ENCODE peak calls at places on chromosomes 3 and 15, in five cellular contexts. N, K, S, X and Q are unnamed samples.

GRCh38 chr15:50315814-50316630 is 39.0 kb downstream of the GABPB1 start:
- DNase-seq in X (no peak), K (no peak), N (peak), S (no peak), Q (no peak)

GRCh38 chr15:83973816-83974215 is 261.8 kb upstream of the GOLGA6L4 start:
- DNase-seq in K (no peak), X (no peak), N (peak), S (no peak), Q (no peak)

GRCh38 chr15:55742498-55742926 is 440 bp downstream of the PRTG start:
- DNase-seq in N (peak), S (no peak), X (peak), K (no peak), Q (peak)

GRCh38 chr3:43288850-43289249 is 2.5 kb downstream of the SNRK start:
- DNase-seq in X (no peak), N (no peak), K (no peak), S (no peak), Q (no peak)

GRCh38 chr3:14764331-14765064 is 54.3 kb upstream of the FGD5 start:
- DNase-seq in N (peak), K (no peak), X (no peak), S (no peak), Q (no peak)

GRCh38 chr3:61250784-61251173 is 473 bp downstream of the FHIT start:
- DNase-seq in N (peak), X (peak), S (peak), K (no peak), Q (no peak)

GRCh38 chr15:45157056-45157455 is 27.3 kb downstream of the DUOX1 start:
- DNase-seq in S (no peak), N (peak), X (no peak), K (no peak), Q (no peak)

GRCh38 chr15:68821898-68822380 is 1.2 kb upstream of the ANP32A start:
- DNase-seq in X (no peak), N (no peak), S (no peak), K (no peak), Q (peak)

GRCh38 chr15:98063311-98063710 is 102.8 kb downstream of the ARRDC4 start:
- DNase-seq in S (no peak), X (no peak), N (no peak), K (no peak), Q (no peak)

GRCh38 chr15:44468713-44469385 is 41.4 kb downstream of the CTDSPL2 start:
- DNase-seq in X (no peak), S (no peak), N (peak), K (no peak), Q (no peak)

GRCh38 chr3:165805834-165806561 is 31.2 kb downstream of the BCHE start:
- DNase-seq in S (no peak), N (no peak), X (no peak), K (no peak), Q (no peak)

GRCh38 chr3:180680097-180680430 is 775 bp upstream of the CCDC39 start:
- DNase-seq in K (no peak), S (no peak), N (peak), X (no peak), Q (peak)

GRCh38 chr15:78998526-78998925 is 53.7 kb upstream of the CTSH start:
- DNase-seq in S (no peak), X (no peak), K (no peak), N (no peak), Q (no peak)

GRCh38 chr15:78997981-78998499 is 53.2 kb upstream of the CTSH start:
- DNase-seq in X (no peak), N (no peak), K (no peak), S (no peak), Q (no peak)

GRCh38 chr15:78993931-78994530 is 49.2 kb upstream of the CTSH start:
- DNase-seq in N (no peak), S (no peak), X (no peak), K (no peak), Q (no peak)

GRCh38 chr15:78995921-78996780 is 51.3 kb upstream of the CTSH start:
- DNase-seq in N (no peak), S (no peak), K (no peak), X (no peak), Q (no peak)

GRCh38 chr15:78996876-78997275 is 52.0 kb upstream of the CTSH start:
- DNase-seq in K (no peak), N (no peak), S (no peak), X (no peak), Q (no peak)
- H3K27ac ChIP-seq in K (no peak), N (no peak), S (no peak), X (no peak), Q (no peak)

GRCh38 chr15:25674948-25675347 is 188.2 kb downstream of the ATP10A start:
- DNase-seq in K (no peak), X (no peak), S (peak), N (no peak), Q (no peak)
- H3K4me3 ChIP-seq in K (no peak), X (no peak), S (no peak), N (no peak), Q (no peak)

DNA sequence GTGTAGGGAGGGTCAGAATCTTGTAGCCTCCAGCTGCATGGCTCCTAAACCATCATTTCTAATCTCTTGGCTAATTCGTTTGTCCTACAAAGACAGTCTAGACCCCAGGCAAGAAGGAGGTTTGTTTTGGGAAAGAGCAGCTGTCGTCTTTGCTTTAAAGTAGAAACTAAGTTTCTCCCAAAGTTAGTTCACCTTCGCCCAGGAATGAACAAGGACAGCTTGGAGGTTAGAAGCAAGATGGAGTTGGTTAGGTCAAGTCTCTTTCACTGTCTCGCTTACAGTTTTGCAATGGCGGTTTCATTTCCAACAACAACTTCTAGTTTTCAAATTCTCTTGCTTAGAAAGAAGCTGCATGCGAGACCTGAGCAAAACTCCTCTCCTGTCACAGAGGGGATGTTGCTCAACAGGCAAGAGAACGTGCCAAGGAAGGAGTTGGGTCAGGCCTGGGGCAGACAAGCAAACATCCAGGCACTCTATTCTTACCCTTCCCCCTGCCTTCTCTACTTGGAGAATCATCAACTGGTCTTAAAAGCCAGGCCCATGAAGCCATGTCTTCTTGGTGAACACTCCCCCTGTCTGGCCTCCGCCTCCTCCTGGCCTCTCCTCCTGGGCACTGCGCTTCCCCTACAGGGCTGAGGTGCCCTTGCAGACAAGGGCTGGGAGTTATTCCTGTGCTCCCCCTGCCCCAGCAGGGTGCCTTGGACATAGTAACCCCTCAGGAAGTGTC is 57.6 kb downstream of the TMEM44 start:
- DNase-seq in K (no peak), N (peak), X (no peak), S (peak), Q (no peak)
- H3K27ac ChIP-seq in K (no peak), N (no peak), X (no peak), S (no peak), Q (no peak)

GRCh38 chr3:74591946-74592345 is 22.5 kb downstream of the CNTN3 start:
- DNase-seq in N (no peak), S (no peak), X (no peak), K (no peak), Q (no peak)

GRCh38 chr3:74593152-74593551 is 21.3 kb downstream of the CNTN3 start:
- DNase-seq in N (no peak), K (no peak), X (no peak), S (no peak), Q (no peak)

GRCh38 chr3:74590620-74591262 is 23.7 kb downstream of the CNTN3 start:
- DNase-seq in N (no peak), K (no peak), S (no peak), X (no peak), Q (no peak)

GRCh38 chr3:74592359-74592758 is 22.1 kb downstream of the CNTN3 start:
- DNase-seq in X (no peak), S (no peak), K (no peak), N (peak), Q (no peak)
- H3K4me3 ChIP-seq in X (no peak), S (no peak), K (no peak), N (no peak), Q (no peak)

DNA sequence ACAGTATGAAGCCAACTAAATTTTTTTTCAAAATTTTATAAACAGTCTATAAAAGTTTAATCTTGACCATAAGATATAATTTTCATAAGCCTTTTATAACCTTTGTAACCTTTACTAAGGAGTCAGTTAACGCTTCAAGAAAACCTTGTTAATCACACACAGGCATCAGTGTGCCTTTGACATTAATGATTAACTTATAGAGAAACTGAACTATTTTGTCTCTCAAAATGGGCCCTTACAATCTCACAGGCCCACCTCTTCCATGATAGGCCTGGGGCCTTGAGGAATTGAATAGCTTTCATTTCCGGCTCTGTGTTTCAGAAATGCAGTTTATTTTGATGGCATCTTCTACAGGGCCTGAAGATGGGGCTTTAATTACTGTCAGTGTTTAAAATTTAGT is 70.1 kb downstream of the CD200 start:
- DNase-seq in K (no peak), N (no peak), X (no peak), S (no peak), Q (no peak)
- H3K27ac ChIP-seq in K (no peak), N (no peak), X (no peak), S (no peak), Q (no peak)